ENCODE peak calls at places on chromosomes 5 and 9, in eight cellular contexts. C is choroid plexus epithelial cell, E is suprapubic skin, W is AG10803, L is K562, K is nephron progenitor cell, N is keratinocyte, V is mesothelial cell of epicardium. P is an unnamed sample.

GRCh38 chr5:88489433-88489832 is 220.8 kb upstream of the TMEM161B start:
- DNase-seq in C (no peak), E (no peak), W (no peak), L (no peak), K (no peak), N (no peak), V (no peak), P (no peak)

GRCh38 chr5:171475551-171476035 is 56.1 kb downstream of the FGF18 start:
- DNase-seq in C (no peak), E (no peak), W (no peak), L (no peak), K (no peak), N (no peak), V (no peak), P (no peak)

GRCh38 chr9:34256987-34257585 is 72.0 kb downstream of the KIF24 start:
- DNase-seq in C (peak), E (peak), W (no peak), L (no peak), K (no peak), N (no peak), V (no peak), P (no peak)

GRCh38 chr5:107516452-107517184 is 154.1 kb downstream of the EFNA5 start:
- DNase-seq in C (peak), E (no peak), W (peak), L (no peak), K (no peak), N (no peak), V (no peak), P (no peak)

GRCh38 chr5:65906256-65906655 is 20.1 kb upstream of the ERBIN start:
- DNase-seq in C (no peak), E (no peak), W (no peak), L (no peak), K (no peak), N (no peak), V (no peak), P (no peak)

GRCh38 chr5:3310551-3311340 is 284.9 kb upstream of the IRX1 start:
- DNase-seq in C (peak), E (no peak), W (peak), L (no peak), K (no peak), N (peak), V (peak), P (peak)

GRCh38 chr9:127123239-127123935 is 952 bp upstream of the ANGPTL2 start:
- DNase-seq in C (no peak), E (no peak), W (no peak), L (no peak), K (no peak), N (no peak), V (no peak), P (no peak)

GRCh38 chr9:138013836-138014569 is 136.4 kb downstream of the CACNA1B start:
- DNase-seq in C (no peak), E (no peak), W (no peak), L (no peak), K (no peak), N (no peak), V (no peak), P (no peak)

GRCh38 chr5:113574417-113574816 is 60.9 kb downstream of the YTHDC2 start:
- DNase-seq in C (peak), E (no peak), W (peak), L (peak), K (no peak), N (peak), V (no peak), P (no peak)

GRCh38 chr5:148104226-148104625 is 40.4 kb downstream of the SPINK5 start:
- DNase-seq in C (no peak), E (no peak), W (no peak), L (no peak), K (no peak), N (no peak), V (no peak), P (no peak)

GRCh38 chr5:160118349-160119141 is 705 bp downstream of the PWWP2A start:
- DNase-seq in C (no peak), E (peak), W (no peak), L (peak), K (no peak), N (no peak), V (peak), P (peak)

GRCh38 chr9:83956288-83957028 is 23.6 kb downstream of the HNRNPK start:
- DNase-seq in C (peak), E (peak), W (peak), L (peak), K (peak), N (no peak), V (no peak), P (peak)

GRCh38 chr5:116440329-116440895 is 134.2 kb downstream of the SEMA6A start:
- DNase-seq in C (no peak), E (no peak), W (no peak), L (no peak), K (no peak), N (no peak), V (no peak), P (no peak)

GRCh38 chr5:120803282-120803681 is 339.2 kb downstream of the PRR16 start:
- DNase-seq in C (peak), E (no peak), W (peak), L (no peak), K (no peak), N (no peak), V (no peak), P (no peak)

GRCh38 chr5:157357823-157358222 is 91.9 kb downstream of the CYFIP2 start:
- DNase-seq in C (no peak), E (no peak), W (no peak), L (no peak), K (no peak), N (no peak), V (no peak), P (no peak)

GRCh38 chr9:37575921-37576721 is at the start of gene FBXO10:
- DNase-seq in C (peak), E (peak), W (peak), L (peak), K (peak), N (no peak), V (peak), P (peak)

GRCh38 chr5:329106-329757 is 7.7 kb downstream of the AHRR start:
- DNase-seq in C (no peak), E (no peak), W (peak), L (no peak), K (no peak), N (no peak), V (no peak), P (no peak)

GRCh38 chr5:84634256-84634655 is 249.6 kb upstream of the EDIL3 start:
- DNase-seq in C (no peak), E (no peak), W (peak), L (no peak), K (no peak), N (no peak), V (no peak), P (no peak)

GRCh38 chr5:160938532-160938931 is 86.5 kb upstream of the ATP10B start:
- DNase-seq in C (no peak), E (no peak), W (no peak), L (no peak), K (no peak), N (peak), V (no peak), P (no peak)

GRCh38 chr9:95740217-95741004 is 135.1 kb upstream of the ERCC6L2 start:
- DNase-seq in C (no peak), E (no peak), W (peak), L (no peak), K (no peak), N (no peak), V (no peak), P (no peak)

GRCh38 chr5:20360243-20360642 is 372.2 kb upstream of the CDH18 start:
- DNase-seq in C (no peak), E (no peak), W (no peak), L (no peak), K (no peak), N (no peak), V (no peak), P (no peak)

GRCh38 chr5:151480859-151481258 is 33.5 kb downstream of the SLC36A1 start:
- DNase-seq in C (peak), E (no peak), W (peak), L (no peak), K (no peak), N (no peak), V (no peak), P (no peak)

GRCh38 chr9:132214027-132214622 is 52.3 kb downstream of the NTNG2 start:
- DNase-seq in C (peak), E (no peak), W (peak), L (peak), K (peak), N (peak), V (peak), P (no peak)

GRCh38 chr9:104740596-104740995 is 6.9 kb upstream of the NIPSNAP3A start:
- DNase-seq in C (peak), E (no peak), W (peak), L (no peak), K (no peak), N (peak), V (no peak), P (no peak)

GRCh38 chr5:128345247-128345646 is 192.8 kb downstream of the FBN2 start:
- DNase-seq in C (no peak), E (no peak), W (no peak), L (no peak), K (no peak), N (no peak), V (no peak), P (no peak)

GRCh38 chr9:116928884-116929283 is 241.8 kb downstream of the TRIM32 start:
- DNase-seq in C (no peak), E (no peak), W (no peak), L (no peak), K (no peak), N (no peak), V (no peak), P (no peak)

GRCh38 chr9:13665418-13666066 is 386.1 kb upstream of the MPDZ start:
- DNase-seq in C (peak), E (no peak), W (peak), L (no peak), K (no peak), N (no peak), V (no peak), P (no peak)

GRCh38 chr9:126149661-126150060 is 177.0 kb upstream of the MVB12B start:
- DNase-seq in C (no peak), E (peak), W (no peak), L (no peak), K (no peak), N (no peak), V (no peak), P (no peak)

GRCh38 chr5:158484246-158484645 is 615.5 kb downstream of the EBF1 start:
- DNase-seq in C (no peak), E (no peak), W (peak), L (no peak), K (no peak), N (no peak), V (no peak), P (no peak)

GRCh38 chr5:126900796-126901195 is 123.9 kb downstream of the LMNB1 start:
- DNase-seq in C (no peak), E (no peak), W (no peak), L (no peak), K (no peak), N (no peak), V (no peak), P (no peak)

GRCh38 chr9:24672336-24672735 is 126.6 kb upstream of the IZUMO3 start:
- DNase-seq in C (no peak), E (no peak), W (no peak), L (no peak), K (no peak), N (no peak), V (no peak), P (no peak)

GRCh38 chr9:132787748-132788159 is 90.3 kb downstream of the AK8 start:
- DNase-seq in C (no peak), E (no peak), W (no peak), L (no peak), K (no peak), N (no peak), V (no peak), P (no peak)

GRCh38 chr9:6714176-6714575 is 43.6 kb upstream of the KDM4C start:
- DNase-seq in C (no peak), E (no peak), W (no peak), L (no peak), K (no peak), N (no peak), V (no peak), P (no peak)

GRCh38 chr9:98838155-98838904 is 30.9 kb downstream of the GALNT12 start:
- DNase-seq in C (no peak), E (no peak), W (no peak), L (no peak), K (no peak), N (no peak), V (no peak), P (no peak)
- TF ChIP-seq CTCF in C (no peak), E (no peak), W (no peak), L (no peak), K (no peak), N (no peak), V (no peak), P (no peak)

DNA sequence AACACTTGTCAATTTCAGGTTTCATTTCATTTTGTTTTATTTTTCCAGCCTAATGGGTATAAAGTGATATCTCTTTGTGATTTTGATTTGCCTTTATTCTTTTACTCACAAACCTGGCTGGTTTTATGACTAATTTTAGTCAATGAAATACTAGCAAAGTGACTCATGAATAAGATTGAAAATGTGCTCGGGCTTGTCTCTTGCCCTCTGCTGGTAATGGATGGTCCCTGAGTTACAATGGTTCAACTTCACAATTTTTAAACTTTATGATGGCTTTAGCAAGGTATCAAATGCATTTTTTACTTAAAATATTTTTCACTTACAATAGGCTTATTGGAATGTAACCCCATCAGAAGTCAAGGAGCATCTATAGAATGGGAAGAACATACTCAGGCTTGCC is 431.4 kb upstream of the CCNG1 start:
- DNase-seq in C (no peak), E (no peak), W (no peak), L (no peak), K (no peak), N (peak), V (no peak), P (no peak)
- TF ChIP-seq CTCF in C (no peak), E (no peak), W (no peak), L (no peak), K (peak), N (no peak), V (no peak), P (peak)

GRCh38 chr5:177495243-177496060 is 2.0 kb downstream of the PDLIM7 start:
- DNase-seq in C (peak), E (no peak), W (peak), L (no peak), K (peak), N (no peak), V (no peak), P (peak)

GRCh38 chr5:177492841-177493240 is 4.6 kb downstream of the PDLIM7 start:
- DNase-seq in C (no peak), E (no peak), W (no peak), L (no peak), K (no peak), N (no peak), V (no peak), P (no peak)

GRCh38 chr5:177496111-177497010 is 1.0 kb downstream of the PDLIM7 start:
- DNase-seq in C (peak), E (no peak), W (peak), L (peak), K (peak), N (peak), V (peak), P (peak)

GRCh38 chr5:177493795-177494355 is 3.5 kb downstream of the PDLIM7 start:
- DNase-seq in C (no peak), E (no peak), W (no peak), L (no peak), K (no peak), N (no peak), V (no peak), P (no peak)

DNA sequence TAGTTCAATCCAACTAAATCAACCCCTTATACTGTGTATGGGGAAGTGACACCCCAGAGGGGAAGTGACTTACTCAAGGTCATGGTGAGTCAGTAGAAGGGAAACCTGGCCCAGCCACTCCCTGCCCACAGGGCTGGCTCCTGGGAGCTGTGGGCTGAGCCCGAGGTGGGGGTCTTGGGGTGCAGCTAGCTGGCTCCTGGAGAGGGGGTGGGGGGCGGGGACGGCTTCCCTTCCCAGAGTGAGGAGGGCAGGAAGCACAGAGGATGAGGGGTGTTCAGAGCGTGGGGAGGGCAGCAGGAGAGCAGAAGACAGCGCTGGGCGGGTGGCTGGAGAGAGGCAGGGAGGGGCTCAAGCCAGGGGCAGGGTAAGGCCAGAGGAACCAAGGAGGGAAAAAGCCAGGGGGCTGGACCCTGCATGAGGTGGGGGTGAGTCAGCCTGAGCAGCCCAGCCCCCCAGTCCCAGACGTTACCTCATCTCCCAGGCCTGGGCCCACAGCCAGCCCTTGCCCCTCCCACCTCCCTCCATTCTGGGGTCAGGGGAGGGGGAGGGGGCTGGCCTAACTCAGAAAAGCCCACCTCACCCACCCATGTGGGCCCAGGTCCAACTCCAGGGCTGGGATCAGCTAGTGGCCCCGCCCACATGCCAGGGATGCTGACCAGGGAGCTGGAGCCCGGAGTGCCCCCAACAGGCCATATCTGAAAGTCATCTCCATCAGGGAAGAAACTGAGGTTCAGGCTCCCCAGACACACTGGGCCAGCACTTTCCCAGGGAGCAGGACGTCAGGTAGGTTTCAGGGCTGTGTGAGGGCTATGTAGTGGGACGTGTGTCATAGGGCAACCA is 2.8 kb downstream of the PDLIM7 start:
- DNase-seq in C (peak), E (no peak), W (peak), L (peak), K (peak), N (peak), V (peak), P (no peak)
- TF ChIP-seq CTCF in C (peak), E (no peak), W (peak), L (no peak), K (no peak), N (peak), V (no peak), P (peak)

DNA sequence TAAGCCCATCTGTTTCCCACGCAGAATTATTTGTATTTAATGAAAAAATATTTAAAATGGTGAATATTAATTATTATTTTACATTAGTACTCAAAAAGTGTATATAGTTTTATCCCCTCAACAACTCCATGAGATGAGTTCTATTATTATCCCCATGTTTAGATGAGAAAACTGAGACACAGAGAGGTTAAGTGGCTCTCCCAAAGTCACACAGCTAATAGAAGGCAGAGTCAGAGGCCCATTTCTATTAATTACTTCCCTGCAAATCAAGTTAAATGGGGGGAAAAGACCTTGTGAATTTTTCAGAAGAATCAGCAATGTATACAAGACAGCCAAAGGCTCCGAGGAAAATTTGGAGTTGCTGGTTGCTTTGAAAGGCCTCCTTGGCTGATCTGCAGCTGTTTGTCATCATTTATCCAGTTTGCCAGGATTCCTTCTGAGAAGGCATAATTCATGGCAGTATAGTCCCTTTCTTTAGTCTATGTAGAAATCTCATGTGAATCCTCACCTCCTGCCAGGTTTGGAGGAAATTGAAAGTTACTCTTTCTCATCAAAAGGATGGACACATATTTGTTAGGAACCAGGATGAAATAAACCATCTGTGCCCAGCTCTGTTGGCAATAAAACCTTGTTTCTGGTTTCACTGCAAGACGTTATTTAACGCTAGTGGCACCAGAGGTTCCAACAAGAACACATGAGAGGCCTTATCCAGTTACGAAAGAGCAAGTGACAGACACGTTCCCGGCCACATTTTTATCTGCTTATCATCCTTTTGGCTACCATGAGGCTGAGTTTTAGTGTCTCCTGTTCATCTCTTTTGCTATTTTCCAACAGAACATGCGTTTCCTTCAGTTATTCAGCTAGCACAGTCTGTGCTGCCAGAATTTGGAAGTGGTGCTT is 631 bp downstream of the FYB1 start:
- DNase-seq in C (no peak), E (no peak), W (peak), L (no peak), K (no peak), N (no peak), V (no peak), P (no peak)
- TF ChIP-seq CTCF in C (no peak), E (no peak), W (no peak), L (no peak), K (no peak), N (no peak), V (no peak), P (no peak)